ENCODE peak calls at places on chromosome 2, in nine cellular contexts. F is mucosa of gallbladder, Q is upper lobe of right lung, H is dermis blood vessel endothelial cell, N is NCI-H2081, C is dorsolateral prefrontal cortex, T is NCI-H2171 treated with DMSO at 0.1 percent for 48 hours, B is ACHN, R is colonic mucosa. K is an unnamed sample.
A peak's percentile ranks its signal among the peaks of the same experiment; 100 is the strongest.

GRCh38 chr2:25215948-25216679 is 47.7 kb upstream of the POMC start:
- DNase-seq in H (peak; percentile 53), C (no peak), B (no peak), T (no peak), F (peak; percentile 71), N (no peak), R (peak; percentile 80), Q (peak; percentile 89), K (no peak)

GRCh38 chr2:72325592-72326422 is 178.1 kb upstream of the CYP26B1 start:
- DNase-seq in B (peak; percentile 17), T (no peak), C (no peak), R (peak; percentile 67), Q (no peak), H (peak; percentile 47), F (no peak), N (no peak), K (peak; percentile 22)

GRCh38 chr2:195520671-195521155 is 136.3 kb upstream of the SLC39A10 start:
- DNase-seq in B (no peak), C (no peak), T (no peak), H (no peak), N (no peak), R (no peak), Q (no peak), F (no peak), K (peak; percentile 50)

GRCh38 chr2:240397924-240398611 is 37.4 kb upstream of the GPC1 start:
- DNase-seq in B (no peak), N (no peak), F (no peak), Q (no peak), C (peak; percentile 6), R (peak; percentile 10), H (no peak), T (no peak), K (no peak)

GRCh38 chr2:176710657-176711197 is 441.5 kb downstream of the MTX2 start:
- DNase-seq in N (peak; percentile 35), H (no peak), F (no peak), C (no peak), Q (no peak), B (no peak), T (no peak), R (no peak), K (no peak)

GRCh38 chr2:228355897-228356296 is 174.4 kb upstream of the SPHKAP start:
- DNase-seq in B (no peak), H (no peak), C (no peak), R (no peak), F (no peak), T (no peak), N (no peak), Q (no peak), K (no peak)

GRCh38 chr2:189676471-189676870 is 2.0 kb downstream of the ANKAR start:
- DNase-seq in N (no peak), C (no peak), B (no peak), H (no peak), Q (no peak), T (no peak), R (no peak), F (no peak), K (no peak)

GRCh38 chr2:9341351-9341887 is 81.9 kb downstream of the ITGB1BP1 start:
- DNase-seq in R (no peak), Q (no peak), N (no peak), H (no peak), B (no peak), F (no peak), T (no peak), C (no peak), K (no peak)

GRCh38 chr2:190862591-190862991 is 18.0 kb upstream of the GLS start:
- DNase-seq in H (no peak), B (no peak), N (no peak), F (no peak), Q (no peak), T (no peak), C (no peak), R (no peak), K (no peak)

GRCh38 chr2:190615555-190616200 is 33.2 kb upstream of the NAB1 start:
- DNase-seq in R (no peak), H (no peak), Q (no peak), B (no peak), C (no peak), F (no peak), N (peak; percentile 91), T (peak; percentile 23), K (no peak)

GRCh38 chr2:151669585-151670081 is 64.6 kb downstream of the NEB start:
- DNase-seq in H (no peak), C (no peak), R (no peak), B (no peak), Q (no peak), N (no peak), T (no peak), F (no peak), K (no peak)

GRCh38 chr2:96265349-96265839 is 403 bp downstream of the TMEM127 start:
- DNase-seq in T (peak; percentile 64), R (peak; percentile 67), B (peak; percentile 39), H (peak; percentile 50), C (peak; percentile 34), N (peak; percentile 41), F (no peak), Q (no peak), K (peak; percentile 32)

GRCh38 chr2:176158855-176159677 is 2.0 kb downstream of the HOXD3 start:
- DNase-seq in T (no peak), H (no peak), Q (no peak), F (no peak), C (no peak), R (peak; percentile 58), B (no peak), N (peak; percentile 67), K (no peak)

GRCh38 chr2:216222650-216223352 is 113.7 kb downstream of the XRCC5 start:
- DNase-seq in N (no peak), F (no peak), T (no peak), B (peak; percentile 46), C (no peak), R (no peak), H (peak; percentile 49), Q (no peak), K (no peak)

GRCh38 chr2:72274284-72274869 is 126.7 kb upstream of the CYP26B1 start:
- DNase-seq in C (no peak), H (no peak), Q (no peak), R (no peak), T (no peak), F (no peak), B (no peak), N (peak; percentile 8), K (no peak)

GRCh38 chr2:170222298-170222697 is 44.4 kb downstream of the MYO3B start:
- DNase-seq in N (no peak), H (peak; percentile 40), F (no peak), B (no peak), C (no peak), T (peak; percentile 72), R (no peak), Q (no peak), K (peak; percentile 53)

GRCh38 chr2:240386321-240386720 is 49.1 kb upstream of the GPC1 start:
- DNase-seq in H (no peak), F (no peak), R (no peak), T (peak; percentile 58), B (no peak), C (no peak), Q (no peak), N (no peak), K (no peak)

GRCh38 chr2:149371476-149371875 is 41.1 kb downstream of the LYPD6 start:
- DNase-seq in C (no peak), R (no peak), Q (no peak), H (no peak), B (no peak), N (no peak), T (no peak), F (no peak), K (no peak)

GRCh38 chr2:239467281-239467955 is 66.6 kb upstream of the HDAC4 start:
- DNase-seq in F (no peak), T (no peak), N (no peak), H (no peak), C (peak; percentile 24), R (no peak), Q (no peak), B (no peak), K (no peak)

GRCh38 chr2:68463287-68463877 is 3.7 kb downstream of the FBXO48 start:
- DNase-seq in N (peak; percentile 35), R (no peak), B (peak; percentile 70), H (peak; percentile 79), T (peak; percentile 54), C (no peak), Q (no peak), F (no peak), K (peak; percentile 69)

GRCh38 chr2:197255550-197255949 is 55.0 kb downstream of the ANKRD44 start:
- DNase-seq in B (no peak), R (peak; percentile 51), F (peak; percentile 74), C (peak; percentile 55), N (no peak), Q (peak; percentile 83), H (no peak), T (no peak), K (no peak)

GRCh38 chr2:81901017-81901416 is 1596.5 kb upstream of the LRRTM1 start:
- DNase-seq in T (no peak), C (no peak), B (peak; percentile 22), N (peak; percentile 27), F (no peak), R (no peak), Q (no peak), H (peak; percentile 0), K (no peak)

GRCh38 chr2:40049782-40050181 is 270.7 kb upstream of the THUMPD2 start:
- DNase-seq in N (no peak), B (no peak), C (no peak), R (no peak), Q (no peak), F (no peak), H (no peak), T (no peak), K (no peak)

GRCh38 chr2:110816404-110817365 is 84.3 kb downstream of the ACOXL start:
- DNase-seq in C (no peak), Q (no peak), T (no peak), F (no peak), H (no peak), B (no peak), R (no peak), N (no peak), K (peak; percentile 92)

GRCh38 chr2:147595200-147595599 is 249.6 kb upstream of the ACVR2A start:
- DNase-seq in C (no peak), B (no peak), R (peak; percentile 71), N (no peak), H (no peak), T (no peak), Q (no peak), F (no peak), K (no peak)

GRCh38 chr2:104857262-104858221 is 3.6 kb downstream of the POU3F3 start:
- DNase-seq in F (no peak), Q (no peak), C (no peak), N (no peak), H (no peak), T (no peak), B (peak; percentile 52), R (no peak), K (no peak)

GRCh38 chr2:110702981-110703380 is 25.1 kb upstream of the BUB1 start:
- DNase-seq in H (no peak), R (no peak), N (no peak), C (no peak), B (no peak), Q (no peak), T (no peak), F (no peak), K (no peak)

GRCh38 chr2:174485763-174486613 is 841 bp downstream of the GPR155 start:
- DNase-seq in H (peak; percentile 34), C (no peak), B (peak; percentile 35), F (no peak), T (peak; percentile 85), R (peak; percentile 28), N (peak; percentile 13), Q (no peak), K (peak; percentile 37)

GRCh38 chr2:217291259-217291658 is 431.4 kb upstream of the TNP1 start:
- DNase-seq in H (no peak), R (no peak), Q (no peak), C (no peak), B (no peak), T (no peak), F (no peak), N (no peak), K (peak; percentile 92)

K was measured in myocyte.